ENCODE peak calls at places on chromosomes 16 and 17, in six cellular contexts. One of them, this sample, is unnamed.

GRCh38 chr17:62562656-62563055 is 64.8 kb upstream of the MRC2 start:
- DNase-seq in GM12878: no peak
- DNase-seq in K562: peak
- DNase-seq in GM12892: no peak
- DNase-seq in HepG2: peak
- DNase-seq in H1: no peak
- DNase-seq in this sample: no peak

GRCh38 chr17:57868007-57868774 is 18.3 kb upstream of the MRPS23 start:
- DNase-seq in GM12892: peak
- DNase-seq in GM12878: peak
- DNase-seq in H1: peak
- DNase-seq in HepG2: peak
- DNase-seq in K562: peak
- DNase-seq in this sample: peak

GRCh38 chr17:27455914-27456680 is at the start of gene KSR1:
- DNase-seq in K562: peak
- DNase-seq in GM12878: no peak
- DNase-seq in H1: peak
- DNase-seq in HepG2: peak
- DNase-seq in GM12892: peak
- DNase-seq in this sample: peak

GRCh38 chr17:59714255-59714654 is 6.8 kb downstream of the VMP1 start:
- DNase-seq in K562: no peak
- DNase-seq in H1: no peak
- DNase-seq in GM12878: no peak
- DNase-seq in HepG2: no peak
- DNase-seq in GM12892: no peak
- DNase-seq in this sample: no peak

GRCh38 chr16:1696863-1697262 is 9.1 kb upstream of the MAPK8IP3 start:
- DNase-seq in GM12892: no peak
- DNase-seq in K562: no peak
- DNase-seq in H1: no peak
- DNase-seq in HepG2: no peak
- DNase-seq in GM12878: no peak
- DNase-seq in this sample: no peak

GRCh38 chr17:27762527-27763305 is 37.6 kb downstream of the NOS2 start:
- DNase-seq in GM12878: no peak
- DNase-seq in H1: peak
- DNase-seq in HepG2: no peak
- DNase-seq in K562: peak
- DNase-seq in GM12892: no peak
- DNase-seq in this sample: no peak

GRCh38 chr17:1959871-1960569 is 65.1 kb downstream of the RTN4RL1 start:
- DNase-seq in GM12892: no peak
- DNase-seq in GM12878: no peak
- DNase-seq in K562: no peak
- DNase-seq in H1: no peak
- DNase-seq in HepG2: no peak
- DNase-seq in this sample: no peak

GRCh38 chr16:4660454-4661007 is 32.8 kb upstream of the NUDT16L1 start:
- DNase-seq in GM12892: peak
- DNase-seq in H1: no peak
- DNase-seq in K562: peak
- DNase-seq in HepG2: peak
- DNase-seq in GM12878: no peak
- DNase-seq in this sample: no peak

GRCh38 chr17:76911299-76912007 is 43.2 kb downstream of the MGAT5B start:
- DNase-seq in HepG2: no peak
- DNase-seq in H1: no peak
- DNase-seq in K562: no peak
- DNase-seq in GM12892: no peak
- DNase-seq in GM12878: no peak
- DNase-seq in this sample: no peak

GRCh38 chr16:84535408-84535807 is 30.9 kb upstream of the MEAK7 start:
- DNase-seq in GM12878: no peak
- DNase-seq in GM12892: no peak
- DNase-seq in K562: no peak
- DNase-seq in HepG2: peak
- DNase-seq in H1: no peak
- DNase-seq in this sample: no peak

GRCh38 chr17:73304971-73305786 is 6.6 kb downstream of the CDC42EP4 start:
- DNase-seq in GM12892: no peak
- DNase-seq in K562: peak
- DNase-seq in HepG2: no peak
- DNase-seq in GM12878: no peak
- DNase-seq in H1: peak
- DNase-seq in this sample: no peak

GRCh38 chr17:71496552-71496951 is 624.3 kb upstream of the SOX9 start:
- DNase-seq in H1: no peak
- DNase-seq in GM12878: no peak
- DNase-seq in GM12892: no peak
- DNase-seq in HepG2: no peak
- DNase-seq in K562: no peak
- DNase-seq in this sample: no peak

GRCh38 chr16:4176794-4177438 is 60.7 kb upstream of the ADCY9 start:
- DNase-seq in H1: no peak
- DNase-seq in K562: peak
- DNase-seq in GM12892: no peak
- DNase-seq in HepG2: peak
- DNase-seq in GM12878: peak
- DNase-seq in this sample: peak

GRCh38 chr17:45291170-45291805 is 25.5 kb downstream of the MAP3K14 start:
- DNase-seq in GM12878: no peak
- DNase-seq in H1: no peak
- DNase-seq in GM12892: no peak
- DNase-seq in HepG2: no peak
- DNase-seq in K562: no peak
- DNase-seq in this sample: no peak

GRCh38 chr17:50778471-50778870 is 11.2 kb upstream of the ANKRD40CL start:
- DNase-seq in H1: no peak
- DNase-seq in GM12878: no peak
- DNase-seq in K562: no peak
- DNase-seq in GM12892: no peak
- DNase-seq in HepG2: no peak
- DNase-seq in this sample: no peak

GRCh38 chr16:7216719-7217118 is 115.9 kb upstream of the RBFOX1 start:
- DNase-seq in GM12878: no peak
- DNase-seq in H1: no peak
- DNase-seq in K562: no peak
- DNase-seq in HepG2: no peak
- DNase-seq in GM12892: no peak
- DNase-seq in this sample: no peak

DNA sequence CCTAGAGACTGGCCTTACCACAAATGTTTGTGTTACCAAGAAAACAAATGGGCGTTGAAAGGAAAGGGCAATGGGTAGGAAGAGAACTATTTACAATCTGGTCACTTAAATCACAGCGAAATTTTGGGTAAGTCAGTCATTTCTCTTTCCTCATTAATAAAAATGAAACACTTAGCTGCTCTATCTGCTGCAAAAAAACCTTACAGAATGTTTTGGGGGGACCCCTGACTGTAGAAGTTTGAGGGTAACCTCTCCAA is 742 bp upstream of the NUTF2 start:
- DNase-seq in GM12878: no peak
- DNase-seq in H1: no peak
- DNase-seq in GM12892: no peak
- DNase-seq in HepG2: no peak
- DNase-seq in K562: no peak
- DNase-seq in this sample: no peak
- TF ChIP-seq TAF1 in GM12878: no peak
- TF ChIP-seq TAF1 in H1: no peak
- TF ChIP-seq TAF1 in GM12892: no peak
- TF ChIP-seq TAF1 in HepG2: no peak
- TF ChIP-seq TAF1 in K562: no peak
- TF ChIP-seq TAF1 in this sample: no peak

DNA sequence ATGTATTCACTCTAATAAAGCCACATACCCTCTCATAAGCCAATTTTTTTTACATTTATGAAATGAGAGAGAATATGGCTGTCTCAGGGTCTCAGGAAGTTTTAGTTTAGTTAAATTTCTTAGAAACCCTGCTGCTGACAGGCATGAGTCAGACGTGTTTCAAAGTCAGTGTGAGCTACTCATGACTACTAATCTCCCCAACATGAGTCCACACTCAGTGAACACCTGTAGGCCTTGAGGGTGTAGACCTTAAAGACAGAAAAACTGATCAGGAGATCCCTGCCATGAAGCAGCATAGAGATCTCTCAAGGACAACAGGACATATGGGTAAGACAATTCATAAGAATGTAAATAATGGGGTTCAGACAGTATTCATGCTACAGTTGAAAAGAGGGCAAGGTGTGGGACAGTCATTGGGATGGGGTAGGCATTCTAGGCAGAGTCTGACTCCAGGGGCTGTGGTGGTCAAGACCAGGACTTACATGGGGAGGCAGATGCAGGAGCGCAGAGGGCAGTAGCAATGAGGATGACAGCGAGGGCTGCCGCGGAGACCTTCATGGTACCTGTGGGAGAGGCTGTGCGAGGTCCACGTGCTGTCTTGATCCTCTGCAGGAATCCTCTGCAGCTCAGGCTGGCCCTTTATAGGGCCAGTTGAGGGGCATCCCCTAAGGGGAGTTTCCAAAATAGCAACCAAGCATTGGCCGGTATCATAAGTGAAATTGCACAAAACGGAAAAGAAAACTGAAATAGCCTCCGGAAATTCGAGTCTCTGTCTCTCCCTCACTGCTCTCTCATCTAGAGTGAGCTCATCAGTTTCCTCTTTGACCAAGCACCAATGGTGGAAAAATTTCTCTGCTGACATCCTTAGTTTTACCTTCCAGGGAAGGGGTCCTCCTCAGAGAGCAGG is at the start of gene CCL5:
- DNase-seq in H1: no peak
- DNase-seq in GM12892: peak
- DNase-seq in GM12878: peak
- DNase-seq in K562: peak
- DNase-seq in HepG2: no peak
- DNase-seq in this sample: peak
- TF ChIP-seq POLR2A in H1: no peak
- TF ChIP-seq POLR2A in GM12892: peak
- TF ChIP-seq POLR2A in GM12878: peak
- TF ChIP-seq POLR2A in K562: no peak
- TF ChIP-seq POLR2A in HepG2: no peak
- TF ChIP-seq POLR2A in this sample: peak

DNA sequence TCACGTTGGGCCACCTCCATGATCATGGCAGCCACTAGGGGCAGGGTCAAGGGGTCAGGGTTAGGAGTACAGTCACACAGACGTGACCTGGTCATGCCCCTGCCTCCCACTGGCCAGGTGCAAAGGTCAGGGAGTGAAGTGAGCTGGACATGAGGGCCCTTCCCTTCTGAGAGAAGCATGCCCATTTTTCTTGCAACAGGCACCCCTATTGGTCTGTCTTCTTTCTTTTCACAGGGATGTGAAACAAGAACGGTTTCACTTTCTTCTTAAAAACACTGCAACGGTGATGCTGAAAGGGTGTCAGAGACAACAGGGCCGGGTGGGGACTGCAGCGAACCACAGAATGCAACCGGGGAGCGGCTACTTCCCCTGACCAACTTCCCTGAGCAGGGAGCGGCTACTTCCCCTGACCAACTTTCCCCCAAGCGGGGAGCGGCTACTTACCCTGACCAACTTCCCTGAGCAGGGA is 52.1 kb upstream of the DOC2B start:
- DNase-seq in GM12878: no peak
- DNase-seq in K562: no peak
- DNase-seq in GM12892: no peak
- DNase-seq in HepG2: peak
- DNase-seq in H1: no peak
- DNase-seq in this sample: no peak
- TF ChIP-seq TAF1 in GM12878: no peak
- TF ChIP-seq TAF1 in K562: no peak
- TF ChIP-seq TAF1 in GM12892: no peak
- TF ChIP-seq TAF1 in HepG2: no peak
- TF ChIP-seq TAF1 in H1: no peak
- TF ChIP-seq TAF1 in this sample: no peak

GRCh38 chr16:87145181-87146176 is 171.7 kb downstream of the C16orf95 start:
- DNase-seq in HepG2: no peak
- DNase-seq in H1: no peak
- DNase-seq in K562: peak
- DNase-seq in GM12892: no peak
- DNase-seq in GM12878: no peak
- DNase-seq in this sample: no peak
- TF ChIP-seq POLR2A in HepG2: no peak
- TF ChIP-seq POLR2A in H1: no peak
- TF ChIP-seq POLR2A in K562: no peak
- TF ChIP-seq POLR2A in GM12892: no peak
- TF ChIP-seq POLR2A in GM12878: no peak
- TF ChIP-seq POLR2A in this sample: no peak

GRCh38 chr17:282912-283882 is 69.4 kb downstream of the RPH3AL start:
- DNase-seq in GM12892: no peak
- DNase-seq in K562: no peak
- DNase-seq in H1: peak
- DNase-seq in GM12878: no peak
- DNase-seq in HepG2: no peak
- DNase-seq in this sample: no peak

GRCh38 chr17:283911-284675 is 68.5 kb downstream of the RPH3AL start:
- DNase-seq in K562: no peak
- DNase-seq in H1: peak
- DNase-seq in GM12892: no peak
- DNase-seq in HepG2: no peak
- DNase-seq in GM12878: no peak
- DNase-seq in this sample: no peak

GRCh38 chr17:285751-286422 is 66.7 kb downstream of the RPH3AL start:
- DNase-seq in GM12892: no peak
- DNase-seq in GM12878: no peak
- DNase-seq in H1: peak
- DNase-seq in K562: no peak
- DNase-seq in HepG2: no peak
- DNase-seq in this sample: no peak

GRCh38 chr17:286571-286970 is 66.0 kb downstream of the RPH3AL start:
- DNase-seq in H1: peak
- DNase-seq in HepG2: no peak
- DNase-seq in GM12878: no peak
- DNase-seq in GM12892: no peak
- DNase-seq in K562: no peak
- DNase-seq in this sample: no peak

GRCh38 chr17:284676-285355 is 67.8 kb downstream of the RPH3AL start:
- DNase-seq in K562: no peak
- DNase-seq in GM12892: no peak
- DNase-seq in H1: peak
- DNase-seq in GM12878: no peak
- DNase-seq in HepG2: no peak
- DNase-seq in this sample: no peak
- TF ChIP-seq TAF1 in K562: no peak
- TF ChIP-seq TAF1 in GM12892: no peak
- TF ChIP-seq TAF1 in H1: no peak
- TF ChIP-seq TAF1 in GM12878: no peak
- TF ChIP-seq TAF1 in HepG2: no peak
- TF ChIP-seq TAF1 in this sample: no peak

This sample was measured in GM12891.